ENCODE peak calls at places on chromosomes 13 and 19, in four cellular contexts. One of them, this sample, is unnamed.

GRCh38 chr19:38062959-38063786 is 156.2 kb downstream of the SIPA1L3 start:
- DNase-seq in right lobe of liver: no peak
- DNase-seq in AG04450: no peak
- DNase-seq in uterus: peak
- DNase-seq in this sample: no peak

GRCh38 chr19:10887616-10888367 is 16.4 kb downstream of the CARM1 start:
- DNase-seq in AG04450: no peak
- DNase-seq in uterus: no peak
- DNase-seq in right lobe of liver: no peak
- DNase-seq in this sample: no peak

GRCh38 chr19:50258918-50259372 is 55.5 kb downstream of the MYH14 start:
- DNase-seq in uterus: no peak
- DNase-seq in AG04450: no peak
- DNase-seq in right lobe of liver: no peak
- DNase-seq in this sample: no peak

GRCh38 chr13:32537580-32538233 is 888 bp downstream of the N4BP2L2 start:
- DNase-seq in uterus: peak
- DNase-seq in AG04450: no peak
- DNase-seq in right lobe of liver: peak
- DNase-seq in this sample: no peak

GRCh38 chr13:33544308-33544707 is 258.8 kb upstream of the STARD13 start:
- DNase-seq in AG04450: no peak
- DNase-seq in uterus: no peak
- DNase-seq in right lobe of liver: no peak
- DNase-seq in this sample: no peak

GRCh38 chr13:46389985-46390384 is 2.9 kb upstream of the RUBCNL start:
- DNase-seq in right lobe of liver: no peak
- DNase-seq in uterus: no peak
- DNase-seq in AG04450: no peak
- DNase-seq in this sample: peak

GRCh38 chr13:46905249-46905648 is 8.4 kb upstream of the HTR2A start:
- DNase-seq in uterus: no peak
- DNase-seq in right lobe of liver: no peak
- DNase-seq in AG04450: no peak
- DNase-seq in this sample: no peak

GRCh38 chr13:40220299-40220935 is 446.0 kb downstream of the FOXO1 start:
- DNase-seq in right lobe of liver: no peak
- DNase-seq in uterus: no peak
- DNase-seq in AG04450: no peak
- DNase-seq in this sample: no peak

GRCh38 chr19:12278713-12279112 is 16.0 kb downstream of the ZNF44 start:
- DNase-seq in AG04450: no peak
- DNase-seq in uterus: no peak
- DNase-seq in right lobe of liver: no peak
- DNase-seq in this sample: no peak

GRCh38 chr19:17138937-17139598 is 63.5 kb downstream of the MYO9B start:
- DNase-seq in right lobe of liver: peak
- DNase-seq in uterus: no peak
- DNase-seq in AG04450: no peak
- DNase-seq in this sample: no peak

GRCh38 chr19:3700242-3701032 is at the start of gene PIP5K1C:
- DNase-seq in uterus: peak
- DNase-seq in right lobe of liver: peak
- DNase-seq in AG04450: peak
- DNase-seq in this sample: peak

GRCh38 chr13:31898383-31899071 is 133.0 kb upstream of the FRY start:
- DNase-seq in right lobe of liver: no peak
- DNase-seq in uterus: no peak
- DNase-seq in AG04450: no peak
- DNase-seq in this sample: no peak

GRCh38 chr19:8148410-8149231 is 771 bp downstream of the FBN3 start:
- DNase-seq in uterus: no peak
- DNase-seq in AG04450: no peak
- DNase-seq in right lobe of liver: no peak
- DNase-seq in this sample: no peak

GRCh38 chr19:55113570-55114039 is 3.8 kb downstream of the PPP1R12C start:
- DNase-seq in AG04450: peak
- DNase-seq in uterus: peak
- DNase-seq in right lobe of liver: peak
- DNase-seq in this sample: peak

GRCh38 chr19:18500376-18500775 is 21.5 kb downstream of the ELL start:
- DNase-seq in uterus: no peak
- DNase-seq in AG04450: no peak
- DNase-seq in right lobe of liver: no peak
- DNase-seq in this sample: no peak

GRCh38 chr13:112768795-112769411 is 79.1 kb downstream of the ATP11A start:
- DNase-seq in AG04450: no peak
- DNase-seq in right lobe of liver: no peak
- DNase-seq in uterus: no peak
- DNase-seq in this sample: no peak

GRCh38 chr13:112624602-112625430 is 36.9 kb upstream of the TUBGCP3 start:
- DNase-seq in uterus: no peak
- DNase-seq in right lobe of liver: no peak
- DNase-seq in AG04450: no peak
- DNase-seq in this sample: no peak

GRCh38 chr19:38488096-38488495 is 54.6 kb downstream of the RYR1 start:
- DNase-seq in right lobe of liver: no peak
- DNase-seq in uterus: no peak
- DNase-seq in AG04450: no peak
- DNase-seq in this sample: no peak

GRCh38 chr13:48188129-48188528 is 44.9 kb upstream of the ITM2B start:
- DNase-seq in right lobe of liver: no peak
- DNase-seq in AG04450: no peak
- DNase-seq in uterus: no peak
- DNase-seq in this sample: no peak

GRCh38 chr13:23352161-23352560 is 81.3 kb downstream of the SACS start:
- DNase-seq in right lobe of liver: no peak
- DNase-seq in uterus: no peak
- DNase-seq in AG04450: no peak
- DNase-seq in this sample: no peak

GRCh38 chr19:2326699-2327360 is 1.6 kb downstream of the LSM7 start:
- DNase-seq in right lobe of liver: no peak
- DNase-seq in uterus: no peak
- DNase-seq in AG04450: no peak
- DNase-seq in this sample: no peak

GRCh38 chr13:48496796-48497195 is 36.1 kb downstream of the RCBTB2 start:
- DNase-seq in uterus: no peak
- DNase-seq in AG04450: no peak
- DNase-seq in right lobe of liver: no peak
- DNase-seq in this sample: no peak

DNA sequence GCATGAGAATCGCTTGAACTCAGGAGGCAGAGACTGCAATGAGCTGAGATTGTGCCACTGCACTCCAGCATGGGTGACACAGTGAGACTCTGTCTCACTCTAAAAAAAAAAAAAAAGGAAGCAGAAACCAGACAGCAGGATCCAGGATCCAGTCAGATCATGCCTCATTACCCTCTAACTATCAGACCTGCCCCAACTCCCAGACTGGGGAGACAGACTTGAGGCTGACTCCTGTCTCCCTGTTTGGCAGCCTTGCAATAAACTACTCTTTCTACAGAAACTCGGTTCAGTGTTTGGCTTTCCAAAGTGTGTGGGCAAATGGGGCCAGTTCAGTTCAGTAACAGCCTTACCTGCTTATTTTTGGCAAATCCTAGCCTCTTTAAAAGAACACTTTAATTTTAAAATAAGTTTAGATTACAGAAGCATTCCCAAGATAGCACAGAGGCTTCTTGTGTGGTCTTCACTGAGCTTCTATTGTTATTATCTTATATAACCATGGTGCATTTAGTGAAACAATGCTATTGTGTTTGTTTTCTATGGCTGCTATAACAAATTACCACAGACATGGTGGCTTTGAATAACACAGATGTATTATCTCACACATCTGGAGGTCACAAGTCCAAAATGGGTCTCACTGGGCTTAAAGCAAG is 18.5 kb downstream of the RASL11A start:
- DNase-seq in right lobe of liver: no peak
- DNase-seq in AG04450: no peak
- DNase-seq in uterus: no peak
- DNase-seq in this sample: peak
- H3K27ac ChIP-seq in right lobe of liver: no peak
- H3K27ac ChIP-seq in AG04450: no peak
- H3K27ac ChIP-seq in uterus: no peak
- H3K27ac ChIP-seq in this sample: peak

GRCh38 chr13:42968906-42969305 is 23.1 kb downstream of the EPSTI1 start:
- DNase-seq in uterus: no peak
- DNase-seq in right lobe of liver: no peak
- DNase-seq in AG04450: no peak
- DNase-seq in this sample: no peak

GRCh38 chr13:42970824-42971669 is 21.0 kb downstream of the EPSTI1 start:
- DNase-seq in right lobe of liver: no peak
- DNase-seq in uterus: no peak
- DNase-seq in AG04450: no peak
- DNase-seq in this sample: no peak

GRCh38 chr13:42967660-42968059 is 24.4 kb downstream of the EPSTI1 start:
- DNase-seq in uterus: no peak
- DNase-seq in AG04450: no peak
- DNase-seq in right lobe of liver: no peak
- DNase-seq in this sample: no peak

GRCh38 chr13:42971670-42972355 is 20.2 kb downstream of the EPSTI1 start:
- DNase-seq in uterus: no peak
- DNase-seq in AG04450: no peak
- DNase-seq in right lobe of liver: no peak
- DNase-seq in this sample: no peak

DNA sequence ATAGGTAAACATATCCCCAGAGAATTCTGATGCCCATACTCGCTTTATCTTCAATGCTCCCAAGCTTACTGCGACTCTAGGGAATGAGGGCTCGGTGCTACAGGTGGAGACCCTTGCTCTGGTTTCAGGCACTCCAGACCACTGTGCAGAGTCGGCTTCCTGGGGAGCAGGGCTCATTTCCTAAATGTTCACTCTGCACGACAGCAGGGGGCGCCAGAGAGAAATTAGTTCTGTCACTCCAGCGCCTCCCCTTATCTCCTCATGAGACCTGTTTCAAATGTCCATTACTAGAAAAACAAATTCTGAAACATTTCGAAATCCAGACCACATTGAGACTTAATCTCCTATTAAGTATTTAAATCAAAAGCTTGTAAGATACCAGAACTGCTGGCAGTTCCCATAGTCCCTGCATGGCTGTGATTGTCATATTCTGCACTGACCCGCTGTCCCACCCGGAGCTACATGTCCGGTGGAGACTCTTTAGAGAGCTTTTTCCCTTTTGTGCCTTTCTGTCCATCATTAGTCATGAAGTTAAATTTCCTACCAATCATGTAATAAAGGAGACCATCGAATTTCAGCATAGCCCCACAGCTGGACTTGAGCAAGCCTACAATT is 22.4 kb downstream of the EPSTI1 start:
- DNase-seq in right lobe of liver: peak
- DNase-seq in AG04450: no peak
- DNase-seq in uterus: peak
- DNase-seq in this sample: peak
- H3K27ac ChIP-seq in right lobe of liver: no peak
- H3K27ac ChIP-seq in AG04450: no peak
- H3K27ac ChIP-seq in uterus: no peak
- H3K27ac ChIP-seq in this sample: no peak

DNA sequence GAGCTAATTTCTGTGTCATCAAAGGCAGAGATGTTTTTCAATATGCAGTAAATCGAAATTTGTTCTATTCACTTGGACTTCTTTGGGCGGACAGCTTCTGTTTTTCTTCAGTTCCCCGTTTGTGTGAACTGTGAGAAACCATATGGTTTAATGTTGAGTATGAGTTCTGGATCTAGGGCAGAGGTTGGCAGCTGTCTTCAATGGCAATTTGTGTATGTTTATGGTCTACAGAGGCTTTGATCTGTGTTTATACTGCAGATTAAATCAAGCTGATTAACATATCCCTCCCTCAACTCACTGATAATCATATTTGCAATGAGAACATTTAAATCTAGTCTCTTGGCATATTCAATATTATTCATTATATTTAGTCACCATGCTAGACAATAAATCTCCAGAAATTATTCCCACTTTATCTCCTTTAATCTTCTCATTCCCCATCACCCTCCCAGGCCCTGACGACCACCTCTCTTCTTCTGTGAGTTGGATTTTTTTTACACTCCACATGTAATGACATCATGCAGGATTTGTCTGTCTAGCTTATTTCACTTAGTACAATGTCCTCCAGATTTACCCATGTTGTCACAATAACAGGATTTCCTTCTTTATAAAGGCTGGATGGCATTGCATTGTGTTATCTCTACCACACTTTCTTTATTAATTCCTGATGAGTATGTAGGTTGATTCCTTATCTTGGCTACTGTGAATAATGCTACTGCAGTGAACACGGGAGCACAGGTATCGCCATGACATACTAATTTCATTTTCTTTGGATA is 9.0 kb downstream of the ZNF331 start:
- DNase-seq in right lobe of liver: no peak
- DNase-seq in uterus: no peak
- DNase-seq in AG04450: no peak
- DNase-seq in this sample: no peak
- H3K27ac ChIP-seq in right lobe of liver: no peak
- H3K27ac ChIP-seq in uterus: no peak
- H3K27ac ChIP-seq in AG04450: no peak
- H3K27ac ChIP-seq in this sample: no peak

DNA sequence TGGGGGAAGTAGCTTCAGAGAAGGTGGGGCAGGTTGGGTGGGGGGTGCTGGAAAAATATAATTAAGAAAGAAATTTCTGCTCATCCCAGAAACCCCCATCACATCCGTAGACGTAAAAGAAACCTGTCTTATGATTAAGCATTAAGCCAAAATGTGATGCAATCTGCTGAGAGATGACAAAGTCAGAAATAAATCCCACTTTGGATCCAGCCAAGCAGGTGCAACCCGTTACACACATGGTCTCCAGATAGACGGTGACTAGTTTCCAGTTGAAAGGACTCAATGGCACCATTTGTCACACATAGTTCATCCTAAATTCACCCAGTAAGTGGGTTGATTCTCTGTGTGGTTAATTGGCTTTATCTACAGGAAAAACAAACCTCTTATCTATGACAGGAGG is 34.1 kb downstream of the PSG5 start:
- DNase-seq in AG04450: no peak
- DNase-seq in right lobe of liver: no peak
- DNase-seq in uterus: no peak
- DNase-seq in this sample: no peak
- H3K27ac ChIP-seq in AG04450: no peak
- H3K27ac ChIP-seq in right lobe of liver: no peak
- H3K27ac ChIP-seq in uterus: no peak
- H3K27ac ChIP-seq in this sample: no peak

GRCh38 chr19:32928806-32929205 is 43.0 kb downstream of the CEP89 start:
- DNase-seq in uterus: no peak
- DNase-seq in right lobe of liver: no peak
- DNase-seq in AG04450: no peak
- DNase-seq in this sample: no peak
- H3K27ac ChIP-seq in uterus: no peak
- H3K27ac ChIP-seq in right lobe of liver: no peak
- H3K27ac ChIP-seq in AG04450: no peak
- H3K27ac ChIP-seq in this sample: no peak